ENCODE peak calls at places on chromosomes 7 and 10, in seven cellular contexts. B is K562, S is H1, G is HCT116, H is GM12878, F is HepG2, N is WTC11. L is an unnamed sample.

GRCh38 chr10:44897049-44897448 is 14.1 kb upstream of the TMEM72 start:
- DNase-seq in B (no peak), S (no peak), G (no peak), H (no peak), F (no peak), N (no peak), L (no peak)

GRCh38 chr10:77392236-77392721 is 245.3 kb downstream of the KCNMA1 start:
- DNase-seq in B (no peak), S (no peak), G (no peak), H (no peak), F (no peak), N (no peak), L (no peak)

GRCh38 chr10:76433161-76434005 is 1002.0 kb downstream of the LRMDA start:
- DNase-seq in B (no peak), S (no peak), G (no peak), H (no peak), F (peak), N (no peak), L (no peak)

GRCh38 chr10:45404087-45404769 is 30.2 kb downstream of the ALOX5 start:
- DNase-seq in B (no peak), S (no peak), G (no peak), H (no peak), F (no peak), N (no peak), L (no peak)

GRCh38 chr7:134391223-134391622 is 67.7 kb downstream of the AKR1B1 start:
- DNase-seq in B (no peak), S (no peak), G (no peak), H (no peak), F (no peak), N (no peak), L (no peak)

GRCh38 chr10:70109064-70109729 is 23.4 kb downstream of the AIFM2 start:
- DNase-seq in B (no peak), S (no peak), G (no peak), H (no peak), F (peak), N (no peak), L (no peak)

GRCh38 chr7:94272821-94273583 is 121.7 kb upstream of the COL1A2 start:
- DNase-seq in B (no peak), S (no peak), G (no peak), H (no peak), F (no peak), N (no peak), L (no peak)

GRCh38 chr7:134472572-134473242 is 13.8 kb upstream of the AKR1B1 start:
- DNase-seq in B (no peak), S (no peak), G (no peak), H (no peak), F (peak), N (no peak), L (no peak)

GRCh38 chr10:70052462-70053211 is at the start of gene MACROH2A2:
- DNase-seq in B (no peak), S (peak), G (peak), H (no peak), F (peak), N (peak), L (peak)

GRCh38 chr7:139716156-139716942 is 61.4 kb downstream of the HIPK2 start:
- DNase-seq in B (no peak), S (no peak), G (no peak), H (no peak), F (no peak), N (no peak), L (no peak)

GRCh38 chr7:139713835-139714162 is 64.0 kb downstream of the HIPK2 start:
- DNase-seq in B (no peak), S (no peak), G (no peak), H (no peak), F (no peak), N (no peak), L (no peak)

GRCh38 chr7:139714163-139714901 is 63.5 kb downstream of the HIPK2 start:
- DNase-seq in B (no peak), S (no peak), G (no peak), H (no peak), F (no peak), N (no peak), L (no peak)

GRCh38 chr7:139713061-139713460 is 64.7 kb downstream of the HIPK2 start:
- DNase-seq in B (no peak), S (no peak), G (no peak), H (no peak), F (no peak), N (no peak), L (no peak)

GRCh38 chr7:139715194-139715815 is 62.5 kb downstream of the HIPK2 start:
- DNase-seq in B (no peak), S (no peak), G (no peak), H (no peak), F (no peak), N (no peak), L (no peak)
- TF ChIP-seq SP1 in B (no peak), S (no peak), G (no peak), H (no peak), F (no peak), N (no peak), L (no peak)

GRCh38 chr7:8509601-8510000 is 76.2 kb downstream of the NXPH1 start:
- DNase-seq in B (no peak), S (no peak), G (no peak), H (no peak), F (no peak), N (no peak), L (no peak)

GRCh38 chr7:8515786-8516185 is 82.4 kb downstream of the NXPH1 start:
- DNase-seq in B (no peak), S (no peak), G (no peak), H (no peak), F (no peak), N (no peak), L (no peak)

GRCh38 chr7:8516976-8517375 is 83.6 kb downstream of the NXPH1 start:
- DNase-seq in B (no peak), S (no peak), G (no peak), H (no peak), F (no peak), N (no peak), L (no peak)

GRCh38 chr7:8511810-8512209 is 78.4 kb downstream of the NXPH1 start:
- DNase-seq in B (no peak), S (no peak), G (no peak), H (no peak), F (no peak), N (no peak), L (no peak)
- TF ChIP-seq SP1 in B (no peak), S (no peak), G (no peak), H (no peak), F (no peak), N (no peak), L (no peak)

DNA sequence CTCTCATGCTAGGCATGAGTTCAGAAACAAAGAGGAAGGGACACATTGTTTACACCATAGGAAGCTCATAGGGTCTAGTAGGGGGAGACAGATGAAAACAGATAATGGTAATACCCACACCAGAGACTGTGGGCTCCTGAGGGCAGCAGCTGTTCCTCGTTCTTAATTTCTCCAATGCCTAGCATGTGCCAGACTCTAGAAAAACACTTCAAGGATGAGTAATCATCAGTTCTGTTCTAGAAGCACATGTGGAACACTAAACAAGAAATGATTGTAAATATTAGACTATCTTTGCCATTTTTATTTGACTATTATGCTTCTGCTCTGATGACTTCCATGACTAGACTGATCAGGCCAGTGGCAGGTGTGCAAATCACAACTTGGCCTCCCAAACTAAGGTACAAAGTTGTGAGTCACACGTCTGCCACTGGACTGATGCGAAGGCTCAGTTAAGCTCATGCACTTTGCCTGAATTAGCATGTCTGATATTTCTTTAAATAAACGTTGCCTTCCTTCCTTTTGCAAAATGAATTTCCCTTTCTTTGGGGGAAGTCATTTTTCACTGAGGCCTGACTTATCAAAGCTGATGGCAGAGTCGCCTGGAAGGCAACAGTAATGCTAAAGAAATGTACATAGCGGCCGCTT is 89.2 kb upstream of the FGL2 start:
- DNase-seq in B (no peak), S (no peak), G (no peak), H (no peak), F (no peak), N (no peak), L (no peak)
- TF ChIP-seq SP1 in B (no peak), S (no peak), G (no peak), H (no peak), F (no peak), N (no peak), L (no peak)

DNA sequence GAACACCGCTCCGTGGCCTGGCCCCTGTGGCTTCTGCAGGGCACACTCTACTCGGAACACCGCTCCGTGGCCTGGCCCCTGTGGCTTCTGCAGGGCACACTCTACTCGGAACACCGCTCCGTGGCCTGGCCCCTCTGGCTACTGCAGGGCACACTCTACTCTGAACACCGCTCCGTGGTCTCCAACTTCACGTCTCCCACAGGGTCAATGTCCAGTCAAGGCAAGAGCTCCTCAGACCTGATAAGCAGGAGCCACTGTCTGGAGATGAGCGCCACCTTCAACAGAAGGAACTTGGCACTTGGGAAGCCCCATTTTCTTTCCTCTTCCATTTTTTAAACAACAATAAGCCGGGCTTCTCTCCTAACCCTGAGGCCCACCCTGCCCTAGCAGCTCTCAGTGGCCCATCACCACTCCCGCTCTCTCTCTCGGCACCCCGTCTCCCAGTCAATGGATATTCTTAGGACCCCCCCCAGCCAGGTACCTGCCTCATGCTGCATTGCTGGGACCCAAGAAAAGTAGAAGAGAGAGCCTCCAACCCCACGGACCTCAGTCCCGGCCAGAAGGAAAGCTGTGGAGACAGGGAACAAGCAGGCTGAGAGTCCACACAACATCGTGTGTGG is 56.3 kb downstream of the PRKAG2 start:
- DNase-seq in B (no peak), S (no peak), G (no peak), H (no peak), F (no peak), N (no peak), L (no peak)
- TF ChIP-seq SP1 in B (no peak), S (no peak), G (no peak), H (no peak), F (no peak), N (no peak), L (no peak)

L was measured in HEK293T.